ENCODE peak calls at places on chromosomes 7 and 10, in five cellular contexts. Z, T, M, Y and J are unnamed samples.

GRCh38 chr7:101549734-101550133 is 79.4 kb downstream of the MYL10 start:
- DNase-seq in Z (no peak), T (no peak), M (peak), Y (no peak), J (peak)

GRCh38 chr7:140674356-140674800 is 1.6 kb downstream of the ADCK2 start:
- DNase-seq in Z (no peak), T (no peak), M (no peak), Y (no peak), J (no peak)

GRCh38 chr7:45391618-45392451 is 182.3 kb upstream of the ADCY1 start:
- DNase-seq in Z (no peak), T (no peak), M (no peak), Y (no peak), J (no peak)

GRCh38 chr7:124152859-124153692 is 120.2 kb upstream of the TMEM229A start:
- DNase-seq in Z (peak), T (no peak), M (no peak), Y (peak), J (peak)

GRCh38 chr7:139495726-139496125 is 12.3 kb upstream of the KLRG2 start:
- DNase-seq in Z (no peak), T (no peak), M (no peak), Y (no peak), J (no peak)

GRCh38 chr10:127736915-127737562 is at the start of gene FOXI2:
- DNase-seq in Z (no peak), T (no peak), M (no peak), Y (no peak), J (no peak)

GRCh38 chr10:97013568-97013967 is 172.2 kb downstream of the SLIT1 start:
- DNase-seq in Z (no peak), T (no peak), M (no peak), Y (no peak), J (no peak)

GRCh38 chr7:80415522-80415921 is 96.3 kb downstream of the GNAT3 start:
- DNase-seq in Z (no peak), T (no peak), M (no peak), Y (no peak), J (peak)

GRCh38 chr7:118052330-118052729 is 131.6 kb upstream of the LSM8 start:
- DNase-seq in Z (no peak), T (no peak), M (no peak), Y (no peak), J (no peak)

GRCh38 chr10:27742926-27743735 is 2.5 kb downstream of the MKX start:
- DNase-seq in Z (peak), T (peak), M (peak), Y (peak), J (peak)

GRCh38 chr7:16619979-16620408 is 25.6 kb downstream of the ANKMY2 start:
- DNase-seq in Z (no peak), T (no peak), M (no peak), Y (no peak), J (peak)

GRCh38 chr7:156606618-156607331 is 33.8 kb upstream of the RNF32 start:
- DNase-seq in Z (no peak), T (peak), M (no peak), Y (no peak), J (no peak)

GRCh38 chr7:114508096-114508495 is 93.5 kb downstream of the FOXP2 start:
- DNase-seq in Z (no peak), T (no peak), M (no peak), Y (no peak), J (peak)

GRCh38 chr7:137164251-137164650 is 179.3 kb downstream of the PTN start:
- DNase-seq in Z (no peak), T (peak), M (no peak), Y (no peak), J (no peak)

GRCh38 chr7:127794135-127794534 is 142.1 kb downstream of the SND1 start:
- DNase-seq in Z (no peak), T (no peak), M (no peak), Y (no peak), J (no peak)

GRCh38 chr10:110824660-110825059 is 47.1 kb upstream of the PDCD4 start:
- DNase-seq in Z (no peak), T (no peak), M (no peak), Y (no peak), J (no peak)

GRCh38 chr7:72805526-72806494 is 22.2 kb downstream of the TYW1B start:
- DNase-seq in Z (peak), T (no peak), M (no peak), Y (no peak), J (peak)

GRCh38 chr7:106819546-106819945 is 45.5 kb upstream of the PIK3CG start:
- DNase-seq in Z (no peak), T (no peak), M (no peak), Y (no peak), J (no peak)

GRCh38 chr7:130865408-130866236 is 131.6 kb upstream of the KLF14 start:
- DNase-seq in Z (no peak), T (no peak), M (no peak), Y (peak), J (peak)

GRCh38 chr10:110783509-110784103 is 88.1 kb upstream of the PDCD4 start:
- DNase-seq in Z (no peak), T (no peak), M (no peak), Y (no peak), J (peak)

GRCh38 chr7:51186531-51186930 is 130.1 kb downstream of the COBL start:
- DNase-seq in Z (no peak), T (no peak), M (peak), Y (peak), J (peak)

GRCh38 chr7:17709599-17709998 is 230.7 kb downstream of the SNX13 start:
- DNase-seq in Z (no peak), T (no peak), M (no peak), Y (no peak), J (no peak)

GRCh38 chr10:133303206-133303605 is 5.5 kb downstream of the TUBGCP2 start:
- DNase-seq in Z (no peak), T (peak), M (no peak), Y (no peak), J (no peak)

GRCh38 chr10:4391683-4392082 is 434.3 kb upstream of the AKR1E2 start:
- DNase-seq in Z (peak), T (no peak), M (no peak), Y (no peak), J (peak)

GRCh38 chr10:11609492-11610093 is 1.9 kb downstream of the USP6NL start:
- DNase-seq in Z (no peak), T (no peak), M (no peak), Y (no peak), J (no peak)

GRCh38 chr10:69963835-69964710 is 88.6 kb upstream of the MACROH2A2 start:
- DNase-seq in Z (no peak), T (no peak), M (no peak), Y (no peak), J (no peak)

GRCh38 chr7:89334785-89335184 is 539.2 kb upstream of the TEX47 start:
- DNase-seq in Z (peak), T (no peak), M (no peak), Y (no peak), J (no peak)

GRCh38 chr10:84845628-84846261 is 517.4 kb downstream of the CCSER2 start:
- DNase-seq in Z (peak), T (no peak), M (peak), Y (peak), J (peak)
- TF ChIP-seq CTCF in Z (peak), T (peak), M (peak), Y (peak), J (peak)

DNA sequence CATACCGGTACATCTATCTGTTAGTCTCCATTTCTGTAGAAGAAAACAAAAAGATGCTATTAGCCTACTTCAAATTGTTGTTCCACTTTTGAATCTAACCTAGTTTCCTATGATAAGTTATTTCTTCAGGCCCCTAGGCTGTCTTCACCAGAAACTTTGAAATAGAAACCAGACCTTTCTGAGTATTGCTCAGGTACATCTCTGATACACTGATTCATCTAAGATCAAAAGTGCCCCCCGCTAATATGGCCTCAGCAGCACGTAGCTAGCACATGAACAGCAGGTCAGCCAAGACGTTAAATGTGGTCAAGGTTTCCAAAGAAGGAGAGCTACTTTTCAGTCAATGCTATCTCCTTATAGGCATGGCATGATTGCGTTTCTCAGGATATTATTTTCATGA is 23.6 kb downstream of the CTAGE6 start:
- DNase-seq in Z (no peak), T (no peak), M (no peak), Y (no peak), J (no peak)
- H3K4me3 ChIP-seq in Z (no peak), T (no peak), M (no peak), Y (no peak), J (no peak)

GRCh38 chr10:78944658-78945333 is 124.0 kb upstream of the ZMIZ1 start:
- DNase-seq in Z (no peak), T (peak), M (peak), Y (peak), J (peak)
- TF ChIP-seq CTCF in Z (no peak), T (no peak), M (no peak), Y (no peak), J (no peak)

GRCh38 chr7:149625947-149626392 is 128.4 kb upstream of the ZNF746 start:
- DNase-seq in Z (no peak), T (no peak), M (no peak), Y (peak), J (no peak)

GRCh38 chr7:149624419-149625338 is 127.1 kb upstream of the ZNF746 start:
- DNase-seq in Z (peak), T (peak), M (peak), Y (peak), J (peak)

GRCh38 chr7:149625339-149625946 is 127.8 kb upstream of the ZNF746 start:
- DNase-seq in Z (peak), T (peak), M (peak), Y (peak), J (peak)

GRCh38 chr7:149627911-149628310 is 130.3 kb upstream of the ZNF746 start:
- DNase-seq in Z (no peak), T (no peak), M (no peak), Y (no peak), J (no peak)

DNA sequence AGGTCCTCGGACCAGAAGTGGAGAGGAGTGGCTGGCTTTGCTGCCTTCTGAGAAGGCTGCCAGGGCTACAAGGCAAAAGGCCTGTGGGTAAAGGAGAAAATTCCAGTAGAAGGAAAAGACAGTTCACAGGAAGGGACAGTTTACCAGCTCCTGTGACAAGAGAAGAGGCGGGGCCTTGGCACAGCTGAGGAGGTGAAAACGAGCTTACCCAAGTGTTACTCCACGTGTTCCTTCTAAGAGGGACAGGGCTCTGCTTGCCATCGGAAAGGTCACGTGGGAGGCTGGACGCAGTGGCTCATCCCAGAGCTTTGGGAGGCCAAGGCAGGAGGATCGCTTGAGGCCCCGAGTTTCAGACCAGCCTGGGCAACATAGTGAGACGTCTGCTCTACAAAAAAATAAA is 129.4 kb upstream of the ZNF746 start:
- DNase-seq in Z (no peak), T (no peak), M (no peak), Y (no peak), J (no peak)
- H3K4me3 ChIP-seq in Z (no peak), T (no peak), M (no peak), Y (no peak), J (no peak)

DNA sequence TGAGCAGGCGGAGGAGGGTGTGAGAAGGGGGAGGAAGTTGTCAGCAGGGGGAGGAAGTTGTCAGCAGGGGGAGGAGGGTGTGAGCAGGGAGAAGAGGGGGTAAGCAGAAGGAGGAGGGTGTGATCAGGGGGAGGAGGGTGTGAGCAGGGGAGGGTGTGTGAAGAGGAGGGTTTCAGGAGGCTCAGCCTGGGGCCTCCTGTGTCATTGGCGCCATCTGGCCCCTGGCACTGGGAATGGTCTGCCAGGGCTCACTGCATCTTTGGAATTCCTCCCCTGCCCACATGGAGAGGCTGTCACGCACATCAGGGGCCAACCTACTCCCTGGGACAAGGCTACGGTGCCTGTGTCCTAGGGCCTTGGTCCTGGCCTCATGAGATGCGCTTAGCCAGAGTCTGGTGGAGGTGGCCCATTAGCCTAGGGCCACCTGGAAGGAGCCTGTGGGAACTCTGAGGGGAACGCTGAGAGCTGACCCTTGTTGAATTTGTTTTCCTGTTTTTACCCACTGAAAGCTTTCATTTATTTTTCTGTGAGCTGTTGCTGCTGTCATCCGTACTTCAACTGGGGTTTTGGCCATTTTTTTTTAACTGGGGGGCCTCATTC is 18.0 kb downstream of the CAMK2B start:
- DNase-seq in Z (peak), T (peak), M (peak), Y (no peak), J (peak)
- TF ChIP-seq CTCF in Z (peak), T (no peak), M (peak), Y (no peak), J (peak)